ENCODE peak calls at places on chromosomes 6 and 20, in six cellular contexts. C, E, F, V, A and M are unnamed samples.

GRCh38 chr6:71419217-71419953 is 130.8 kb downstream of the OGFRL1 start:
- DNase-seq in V (no peak), E (no peak), C (peak), A (peak), F (no peak), M (no peak)

GRCh38 chr20:31868853-31869672 is 1.3 kb downstream of the DUSP15 start:
- DNase-seq in A (no peak), V (no peak), F (no peak), E (no peak), C (no peak), M (no peak)

GRCh38 chr6:166297606-166298005 is 10.6 kb downstream of the PRR18 start:
- DNase-seq in C (no peak), A (no peak), V (no peak), F (no peak), E (no peak), M (no peak)

GRCh38 chr20:49562341-49563014 is 5.5 kb downstream of the PTGIS start:
- DNase-seq in F (peak), A (peak), V (no peak), E (peak), C (peak), M (no peak)

GRCh38 chr6:116524236-116524635 is 12.8 kb downstream of the CALHM5 start:
- DNase-seq in V (no peak), E (no peak), A (no peak), F (no peak), C (no peak), M (no peak)

GRCh38 chr6:106885659-106886058 is 88.9 kb downstream of the CD24 start:
- DNase-seq in F (no peak), V (no peak), A (no peak), E (no peak), C (no peak), M (no peak)

GRCh38 chr20:48635791-48636267 is 192.0 kb downstream of the PREX1 start:
- DNase-seq in F (peak), V (peak), C (peak), E (no peak), A (peak), M (peak)

GRCh38 chr6:24520929-24521546 is 26.3 kb downstream of the ALDH5A1 start:
- DNase-seq in V (peak), A (peak), F (peak), C (peak), E (peak), M (peak)

GRCh38 chr20:10761232-10761631 is 87.4 kb upstream of the JAG1 start:
- DNase-seq in C (no peak), A (peak), E (no peak), V (no peak), F (peak), M (no peak)

GRCh38 chr20:49030954-49031619 is 15.0 kb upstream of the CSE1L start:
- DNase-seq in E (peak), C (no peak), V (no peak), A (peak), F (no peak), M (no peak)

GRCh38 chr6:55108469-55109130 is 65.7 kb upstream of the HCRTR2 start:
- DNase-seq in C (no peak), E (no peak), F (no peak), V (no peak), A (no peak), M (no peak)

GRCh38 chr20:38229376-38230252 is 30.9 kb downstream of the KIAA1755 start:
- DNase-seq in V (no peak), E (no peak), A (peak), C (no peak), F (peak), M (peak)

GRCh38 chr20:37630993-37631392 is 62.8 kb upstream of the CTNNBL1 start:
- DNase-seq in E (no peak), C (no peak), A (no peak), F (no peak), V (no peak), M (no peak)

GRCh38 chr6:168093071-168093505 is 14.1 kb upstream of the FRMD1 start:
- DNase-seq in V (no peak), E (no peak), A (peak), C (no peak), F (no peak), M (no peak)

GRCh38 chr20:36036688-36037087 is 68.3 kb downstream of the CNBD2 start:
- DNase-seq in E (no peak), A (no peak), C (no peak), F (no peak), V (no peak), M (no peak)

GRCh38 chr6:36769676-36770499 is 69.4 kb downstream of the CPNE5 start:
- DNase-seq in E (peak), A (peak), V (no peak), F (peak), C (no peak), M (peak)

GRCh38 chr20:16027710-16028109 is 545.5 kb downstream of the KIF16B start:
- DNase-seq in A (no peak), F (no peak), C (no peak), V (no peak), E (no peak), M (no peak)

GRCh38 chr6:83055366-83055964 is 10.2 kb downstream of the UBE3D start:
- DNase-seq in C (peak), V (no peak), F (peak), E (peak), A (peak), M (peak)

GRCh38 chr20:38828514-38829295 is 23.2 kb downstream of the PPP1R16B start:
- DNase-seq in V (no peak), C (no peak), F (no peak), A (no peak), E (no peak), M (no peak)

GRCh38 chr20:4109587-4109986 is 94.2 kb upstream of the RNF24 start:
- DNase-seq in A (no peak), V (no peak), F (no peak), C (no peak), E (no peak), M (no peak)

GRCh38 chr6:53321701-53322100 is 27.0 kb downstream of the ELOVL5 start:
- DNase-seq in A (no peak), F (no peak), C (no peak), V (no peak), E (no peak), M (no peak)

GRCh38 chr6:107977283-107977682 is 19.3 kb upstream of the SEC63 start:
- DNase-seq in A (peak), F (peak), V (no peak), E (no peak), C (peak), M (peak)

GRCh38 chr20:56826971-56827645 is 198.0 kb downstream of the TFAP2C start:
- DNase-seq in E (no peak), C (no peak), V (no peak), A (peak), F (peak), M (no peak)

GRCh38 chr20:43824279-43824678 is 90.4 kb upstream of the TOX2 start:
- DNase-seq in F (no peak), E (no peak), V (no peak), C (no peak), A (no peak), M (no peak)

GRCh38 chr6:16140607-16141006 is 11.7 kb downstream of the MYLIP start:
- DNase-seq in E (no peak), A (no peak), V (no peak), C (no peak), F (no peak), M (no peak)